ENCODE peak calls at places on chromosomes 4 and X, in five cellular contexts. One of them, this sample, is unnamed.
A peak's percentile ranks its signal among the peaks of the same experiment; 100 is the strongest.

GRCh38 chrX:153582896-153583295 is 16.0 kb downstream of the CCNQ start:
- DNase-seq in K562: peak; percentile 50
- DNase-seq in IMR-90: peak; percentile 37
- DNase-seq in WTC11: no peak
- DNase-seq in A549: no peak
- DNase-seq in this sample: peak; percentile 7

GRCh38 chr4:80265571-80266266 is 745 bp upstream of the FGF5 start:
- DNase-seq in K562: peak; percentile 24
- DNase-seq in IMR-90: peak; percentile 92
- DNase-seq in WTC11: no peak
- DNase-seq in A549: no peak
- DNase-seq in this sample: no peak

GRCh38 chrX:152635941-152636340 is 1.8 kb upstream of the GABRQ start:
- DNase-seq in K562: peak; percentile 36
- DNase-seq in IMR-90: peak; percentile 50
- DNase-seq in WTC11: peak; percentile 53
- DNase-seq in A549: peak; percentile 24
- DNase-seq in this sample: peak; percentile 27

GRCh38 chr4:78186597-78187543 is 129.7 kb downstream of the FRAS1 start:
- DNase-seq in K562: no peak
- DNase-seq in IMR-90: no peak
- DNase-seq in WTC11: no peak
- DNase-seq in A549: no peak
- DNase-seq in this sample: no peak

GRCh38 chr4:22986881-22987280 is 294.1 kb downstream of the GBA3 start:
- DNase-seq in K562: no peak
- DNase-seq in IMR-90: no peak
- DNase-seq in WTC11: no peak
- DNase-seq in A549: no peak
- DNase-seq in this sample: no peak

GRCh38 chr4:140427919-140428471 is 547 bp upstream of the CLGN start:
- DNase-seq in K562: no peak
- DNase-seq in IMR-90: peak; percentile 23
- DNase-seq in WTC11: no peak
- DNase-seq in A549: no peak
- DNase-seq in this sample: peak; percentile 57

GRCh38 chr4:385934-386707 is 48.5 kb downstream of the ZNF141 start:
- DNase-seq in K562: no peak
- DNase-seq in IMR-90: no peak
- DNase-seq in WTC11: peak; percentile 76
- DNase-seq in A549: no peak
- DNase-seq in this sample: no peak

GRCh38 chr4:55297346-55297745 is 48.7 kb upstream of the SRD5A3 start:
- DNase-seq in K562: peak; percentile 25
- DNase-seq in IMR-90: peak; percentile 5
- DNase-seq in WTC11: no peak
- DNase-seq in A549: no peak
- DNase-seq in this sample: peak; percentile 20

GRCh38 chr4:105622269-105622668 is 69.8 kb downstream of the ARHGEF38 start:
- DNase-seq in K562: no peak
- DNase-seq in IMR-90: no peak
- DNase-seq in WTC11: no peak
- DNase-seq in A549: no peak
- DNase-seq in this sample: no peak

GRCh38 chr4:138538743-138539142 is 296.6 kb upstream of the SLC7A11 start:
- DNase-seq in K562: no peak
- DNase-seq in IMR-90: no peak
- DNase-seq in WTC11: no peak
- DNase-seq in A549: no peak
- DNase-seq in this sample: no peak

GRCh38 chr4:3878678-3879077 is 112.5 kb downstream of the ADRA2C start:
- DNase-seq in K562: no peak
- DNase-seq in IMR-90: no peak
- DNase-seq in WTC11: no peak
- DNase-seq in A549: no peak
- DNase-seq in this sample: no peak

GRCh38 chrX:130975947-130976346 is 72.9 kb upstream of the ENOX2 start:
- DNase-seq in K562: peak; percentile 39
- DNase-seq in IMR-90: peak; percentile 48
- DNase-seq in WTC11: peak; percentile 27
- DNase-seq in A549: peak; percentile 25
- DNase-seq in this sample: peak; percentile 24

GRCh38 chr4:80611366-80611765 is 275.8 kb downstream of the CFAP299 start:
- DNase-seq in K562: no peak
- DNase-seq in IMR-90: no peak
- DNase-seq in WTC11: no peak
- DNase-seq in A549: no peak
- DNase-seq in this sample: no peak

GRCh38 chr4:112086036-112086434 is 59.2 kb upstream of the FAM241A start:
- DNase-seq in K562: no peak
- DNase-seq in IMR-90: no peak
- DNase-seq in WTC11: no peak
- DNase-seq in A549: no peak
- DNase-seq in this sample: no peak

GRCh38 chr4:74682567-74683359 is 111.6 kb downstream of the BTC start:
- DNase-seq in K562: peak; percentile 50
- DNase-seq in IMR-90: peak; percentile 95
- DNase-seq in WTC11: peak; percentile 22
- DNase-seq in A549: peak; percentile 9
- DNase-seq in this sample: peak; percentile 47

GRCh38 chrX:31199051-31199769 is 127.4 kb upstream of the FTHL17 start:
- DNase-seq in K562: no peak
- DNase-seq in IMR-90: no peak
- DNase-seq in WTC11: no peak
- DNase-seq in A549: no peak
- DNase-seq in this sample: no peak

GRCh38 chr4:159950707-159951106 is 847.8 kb downstream of the RAPGEF2 start:
- DNase-seq in K562: no peak
- DNase-seq in IMR-90: no peak
- DNase-seq in WTC11: no peak
- DNase-seq in A549: no peak
- DNase-seq in this sample: no peak

GRCh38 chr4:102823897-102824296 is 3.5 kb downstream of the UBE2D3 start:
- DNase-seq in K562: no peak
- DNase-seq in IMR-90: peak; percentile 57
- DNase-seq in WTC11: no peak
- DNase-seq in A549: no peak
- DNase-seq in this sample: no peak

GRCh38 chr4:102826105-102826889 is 1.1 kb downstream of the UBE2D3 start:
- DNase-seq in K562: no peak
- DNase-seq in IMR-90: no peak
- DNase-seq in WTC11: no peak
- DNase-seq in A549: no peak
- DNase-seq in this sample: no peak

GRCh38 chr4:102826890-102827673 is at the start of gene UBE2D3:
- DNase-seq in K562: peak; percentile 76
- DNase-seq in IMR-90: peak; percentile 97
- DNase-seq in WTC11: peak; percentile 92
- DNase-seq in A549: peak; percentile 24
- DNase-seq in this sample: peak; percentile 81

GRCh38 chr4:102824398-102824797 is 3.0 kb downstream of the UBE2D3 start:
- DNase-seq in K562: no peak
- DNase-seq in IMR-90: peak; percentile 15
- DNase-seq in WTC11: no peak
- DNase-seq in A549: no peak
- DNase-seq in this sample: no peak

DNA sequence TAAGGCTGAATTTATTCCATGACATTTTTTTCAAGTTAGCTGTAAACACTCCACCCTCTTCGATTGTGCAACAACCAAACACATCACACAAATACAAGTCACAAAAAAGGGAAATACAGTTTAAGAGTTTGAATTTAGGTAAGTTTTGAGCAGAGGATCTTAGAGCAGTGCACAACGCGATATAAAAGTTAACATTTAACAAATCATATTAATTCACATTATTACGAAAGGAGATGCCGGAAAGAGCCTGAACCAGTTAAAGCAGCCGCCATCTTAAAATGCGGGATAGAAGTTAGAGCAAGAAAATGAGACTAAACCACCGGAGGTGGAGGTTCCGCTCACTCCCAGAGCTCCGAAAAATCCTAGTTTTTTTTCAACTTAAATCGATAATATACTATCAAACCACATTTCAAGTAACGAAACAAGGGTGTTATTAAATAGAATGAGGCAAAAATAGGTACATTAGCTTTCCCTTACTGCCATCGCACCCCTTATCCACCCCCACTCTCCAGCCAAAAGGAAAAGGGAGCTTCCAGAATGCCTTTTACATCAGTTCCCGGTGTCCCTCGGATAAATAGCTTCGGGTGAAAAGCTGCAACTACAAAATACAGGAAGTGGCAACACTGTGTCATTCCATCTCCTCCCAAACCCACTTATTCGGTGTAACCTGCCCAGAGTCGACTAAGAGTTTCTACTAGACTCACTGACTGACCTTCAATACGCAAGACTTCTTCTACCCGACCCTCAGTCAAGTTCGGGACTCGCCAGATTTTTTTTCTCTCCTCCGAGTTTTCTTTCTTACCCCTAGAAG is 1.9 kb downstream of the UBE2D3 start:
- DNase-seq in K562: no peak
- DNase-seq in IMR-90: peak; percentile 73
- DNase-seq in WTC11: no peak
- DNase-seq in A549: no peak
- DNase-seq in this sample: peak; percentile 66
- TF ChIP-seq USF2 in K562: no peak
- TF ChIP-seq USF2 in IMR-90: no peak
- TF ChIP-seq USF2 in WTC11: no peak
- TF ChIP-seq USF2 in A549: no peak
- TF ChIP-seq USF2 in this sample: no peak

DNA sequence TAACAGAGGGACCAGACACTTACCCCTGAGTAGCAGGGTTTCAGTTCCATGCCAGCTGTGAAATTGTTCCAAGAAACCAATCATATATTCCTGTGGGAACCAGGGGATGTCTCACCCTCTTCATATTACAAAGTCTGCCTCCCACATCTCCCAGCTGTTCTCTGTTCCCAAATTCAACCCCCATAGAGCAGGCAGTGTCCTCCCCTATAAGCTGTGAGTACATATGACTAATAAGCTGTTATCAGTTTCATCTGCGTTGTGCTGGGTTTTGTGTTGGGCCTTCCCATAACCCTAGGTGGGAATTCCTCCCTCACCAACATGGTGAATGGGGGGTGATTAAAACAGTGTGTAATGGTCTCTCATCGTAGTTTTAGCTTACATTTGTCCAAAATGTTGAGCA is 41.0 kb downstream of the CEP44 start:
- DNase-seq in K562: no peak
- DNase-seq in IMR-90: peak; percentile 52
- DNase-seq in WTC11: no peak
- DNase-seq in A549: no peak
- DNase-seq in this sample: no peak
- TF ChIP-seq USF2 in K562: no peak
- TF ChIP-seq USF2 in IMR-90: no peak
- TF ChIP-seq USF2 in WTC11: no peak
- TF ChIP-seq USF2 in A549: no peak
- TF ChIP-seq USF2 in this sample: no peak

GRCh38 chr4:40292313-40292759 is 42.8 kb upstream of the CHRNA9 start:
- DNase-seq in K562: peak; percentile 36
- DNase-seq in IMR-90: peak; percentile 12
- DNase-seq in WTC11: no peak
- DNase-seq in A549: no peak
- DNase-seq in this sample: no peak
- TF ChIP-seq USF2 in K562: peak; percentile 96
- TF ChIP-seq USF2 in IMR-90: peak; percentile 61
- TF ChIP-seq USF2 in WTC11: peak; percentile 94
- TF ChIP-seq USF2 in A549: no peak
- TF ChIP-seq USF2 in this sample: peak; percentile 30

GRCh38 chr4:10722957-10723356 is 38.4 kb upstream of the CLNK start:
- DNase-seq in K562: no peak
- DNase-seq in IMR-90: no peak
- DNase-seq in WTC11: no peak
- DNase-seq in A549: no peak
- DNase-seq in this sample: no peak
- TF ChIP-seq USF2 in K562: no peak
- TF ChIP-seq USF2 in IMR-90: no peak
- TF ChIP-seq USF2 in WTC11: no peak
- TF ChIP-seq USF2 in A549: no peak
- TF ChIP-seq USF2 in this sample: no peak

GRCh38 chr4:170691168-170691567 is 601.4 kb upstream of the AADAT start:
- DNase-seq in K562: no peak
- DNase-seq in IMR-90: no peak
- DNase-seq in WTC11: no peak
- DNase-seq in A549: no peak
- DNase-seq in this sample: no peak
- TF ChIP-seq USF2 in K562: no peak
- TF ChIP-seq USF2 in IMR-90: no peak
- TF ChIP-seq USF2 in WTC11: no peak
- TF ChIP-seq USF2 in A549: no peak
- TF ChIP-seq USF2 in this sample: no peak

GRCh38 chrX:133658244-133658911 is 243.1 kb upstream of the GPC4 start:
- DNase-seq in K562: no peak
- DNase-seq in IMR-90: no peak
- DNase-seq in WTC11: no peak
- DNase-seq in A549: no peak
- DNase-seq in this sample: no peak

GRCh38 chrX:133657455-133657854 is 242.2 kb upstream of the GPC4 start:
- DNase-seq in K562: no peak
- DNase-seq in IMR-90: no peak
- DNase-seq in WTC11: no peak
- DNase-seq in A549: no peak
- DNase-seq in this sample: no peak

GRCh38 chrX:133654801-133655200 is 239.5 kb upstream of the GPC4 start:
- DNase-seq in K562: no peak
- DNase-seq in IMR-90: peak; percentile 19
- DNase-seq in WTC11: no peak
- DNase-seq in A549: no peak
- DNase-seq in this sample: no peak

GRCh38 chrX:133655262-133655913 is 240.1 kb upstream of the GPC4 start:
- DNase-seq in K562: no peak
- DNase-seq in IMR-90: no peak
- DNase-seq in WTC11: no peak
- DNase-seq in A549: no peak
- DNase-seq in this sample: no peak

DNA sequence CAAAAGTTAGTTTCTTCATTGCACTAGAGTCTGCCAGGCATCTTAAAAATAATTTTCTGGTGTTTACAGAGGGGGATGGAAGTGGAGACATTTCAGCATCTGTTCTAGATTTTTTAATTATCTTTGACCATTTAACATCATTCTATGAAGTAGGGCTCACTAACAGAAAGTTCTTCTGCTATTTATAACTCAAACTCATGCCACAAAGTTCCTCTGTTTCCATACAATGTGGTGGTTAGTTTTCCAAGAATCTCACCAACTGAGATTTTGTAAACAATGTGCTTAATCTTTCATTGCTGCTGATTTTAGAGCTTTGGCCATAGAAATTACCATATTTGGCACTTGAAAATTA is 240.6 kb upstream of the GPC4 start:
- DNase-seq in K562: no peak
- DNase-seq in IMR-90: no peak
- DNase-seq in WTC11: no peak
- DNase-seq in A549: no peak
- DNase-seq in this sample: no peak
- TF ChIP-seq USF2 in K562: no peak
- TF ChIP-seq USF2 in IMR-90: no peak
- TF ChIP-seq USF2 in WTC11: no peak
- TF ChIP-seq USF2 in A549: no peak
- TF ChIP-seq USF2 in this sample: no peak